ENCODE peak calls at places on chromosomes 5 and 9, in eight cellular contexts. E is HepG2, P is HL-60, A is sigmoid colon, J is breast epithelium, I is GM23338, L is endothelial cell of umbilical vein, G is Panc1. Q is an unnamed sample.
A peak's percentile ranks its signal among the peaks of the same experiment; 100 is the strongest.

GRCh38 chr5:32506809-32507208 is 62.3 kb upstream of the ZFR start:
- DNase-seq in E (no peak), P (no peak), A (peak; percentile 73), J (no peak), I (no peak), L (no peak), G (no peak), Q (no peak)

GRCh38 chr9:117145811-117146490 is 268.9 kb downstream of the ASTN2 start:
- DNase-seq in E (no peak), P (no peak), A (no peak), J (no peak), I (no peak), L (no peak), G (no peak), Q (no peak)

GRCh38 chr5:96517294-96517693 is 84.2 kb upstream of the PCSK1 start:
- DNase-seq in E (no peak), P (no peak), A (no peak), J (no peak), I (no peak), L (peak; percentile 44), G (no peak), Q (no peak)

GRCh38 chr9:107153336-107153735 is 129.7 kb upstream of the RAD23B start:
- DNase-seq in E (no peak), P (no peak), A (no peak), J (no peak), I (no peak), L (no peak), G (no peak), Q (no peak)

GRCh38 chr5:173920866-173921265 is 32.7 kb downstream of the CPEB4 start:
- DNase-seq in E (no peak), P (no peak), A (no peak), J (no peak), I (no peak), L (no peak), G (no peak), Q (no peak)

GRCh38 chr9:137534256-137535119 is 15.7 kb downstream of the PNPLA7 start:
- DNase-seq in E (peak; percentile 81), P (peak; percentile 70), A (no peak), J (no peak), I (peak; percentile 84), L (peak; percentile 71), G (no peak), Q (no peak)

GRCh38 chr5:74294231-74294705 is 346.3 kb downstream of the ENC1 start:
- DNase-seq in E (no peak), P (peak; percentile 31), A (no peak), J (no peak), I (no peak), L (no peak), G (no peak), Q (no peak)

GRCh38 chr5:126594077-126594476 is 942 bp downstream of the ALDH7A1 start:
- DNase-seq in E (no peak), P (no peak), A (no peak), J (no peak), I (peak; percentile 23), L (peak; percentile 25), G (peak; percentile 5), Q (no peak)

GRCh38 chr5:10355071-10355889 is 1.8 kb downstream of the MARCHF6 start:
- DNase-seq in E (no peak), P (no peak), A (no peak), J (no peak), I (no peak), L (peak; percentile 61), G (no peak), Q (no peak)

GRCh38 chr9:94903961-94904421 is 177.5 kb downstream of the AOPEP start:
- DNase-seq in E (no peak), P (no peak), A (no peak), J (no peak), I (no peak), L (no peak), G (no peak), Q (no peak)

GRCh38 chr5:170606939-170607338 is 103.1 kb downstream of the KCNIP1 start:
- DNase-seq in E (no peak), P (no peak), A (no peak), J (no peak), I (no peak), L (no peak), G (no peak), Q (no peak)

GRCh38 chr5:67031689-67032088 is 164.9 kb downstream of the CD180 start:
- DNase-seq in E (no peak), P (no peak), A (no peak), J (no peak), I (no peak), L (no peak), G (no peak), Q (no peak)

GRCh38 chr5:53201746-53202145 is 92.2 kb upstream of the MOCS2 start:
- DNase-seq in E (peak; percentile 4), P (no peak), A (no peak), J (no peak), I (peak; percentile 30), L (no peak), G (no peak), Q (no peak)

GRCh38 chr9:98318041-98318790 is 62.8 kb upstream of the TBC1D2 start:
- DNase-seq in E (no peak), P (no peak), A (no peak), J (no peak), I (no peak), L (no peak), G (no peak), Q (no peak)

GRCh38 chr5:501040-501832 is 23.0 kb downstream of the SLC9A3 start:
- DNase-seq in E (no peak), P (no peak), A (no peak), J (no peak), I (no peak), L (no peak), G (no peak), Q (no peak)

GRCh38 chr5:90134892-90135291 is 274.7 kb downstream of the CETN3 start:
- DNase-seq in E (no peak), P (no peak), A (peak; percentile 87), J (no peak), I (no peak), L (peak; percentile 90), G (no peak), Q (no peak)
- TF ChIP-seq POLR2AphosphoS5 in E (no peak), P (no peak), A (peak; percentile 40), J (no peak), I (no peak), L (no peak), G (no peak), Q (no peak)

GRCh38 chr9:3971391-3972082 is 328.3 kb downstream of the GLIS3 start:
- DNase-seq in E (no peak), P (peak; percentile 39), A (no peak), J (no peak), I (no peak), L (no peak), G (no peak), Q (no peak)
- TF ChIP-seq POLR2AphosphoS5 in E (no peak), P (no peak), A (no peak), J (no peak), I (no peak), L (no peak), G (no peak), Q (no peak)

GRCh38 chr5:147856801-147857200 is 21.7 kb upstream of the SCGB3A2 start:
- DNase-seq in E (no peak), P (no peak), A (no peak), J (no peak), I (no peak), L (no peak), G (no peak), Q (no peak)

GRCh38 chr5:147853372-147853987 is 22.0 kb upstream of the SPINK1 start:
- DNase-seq in E (no peak), P (no peak), A (no peak), J (no peak), I (no peak), L (peak; percentile 16), G (no peak), Q (no peak)

GRCh38 chr5:147854331-147854730 is 22.9 kb upstream of the SPINK1 start:
- DNase-seq in E (no peak), P (no peak), A (no peak), J (no peak), I (no peak), L (no peak), G (no peak), Q (no peak)

GRCh38 chr5:147855774-147856069 is 22.8 kb upstream of the SCGB3A2 start:
- DNase-seq in E (no peak), P (no peak), A (no peak), J (no peak), I (no peak), L (no peak), G (no peak), Q (no peak)

DNA sequence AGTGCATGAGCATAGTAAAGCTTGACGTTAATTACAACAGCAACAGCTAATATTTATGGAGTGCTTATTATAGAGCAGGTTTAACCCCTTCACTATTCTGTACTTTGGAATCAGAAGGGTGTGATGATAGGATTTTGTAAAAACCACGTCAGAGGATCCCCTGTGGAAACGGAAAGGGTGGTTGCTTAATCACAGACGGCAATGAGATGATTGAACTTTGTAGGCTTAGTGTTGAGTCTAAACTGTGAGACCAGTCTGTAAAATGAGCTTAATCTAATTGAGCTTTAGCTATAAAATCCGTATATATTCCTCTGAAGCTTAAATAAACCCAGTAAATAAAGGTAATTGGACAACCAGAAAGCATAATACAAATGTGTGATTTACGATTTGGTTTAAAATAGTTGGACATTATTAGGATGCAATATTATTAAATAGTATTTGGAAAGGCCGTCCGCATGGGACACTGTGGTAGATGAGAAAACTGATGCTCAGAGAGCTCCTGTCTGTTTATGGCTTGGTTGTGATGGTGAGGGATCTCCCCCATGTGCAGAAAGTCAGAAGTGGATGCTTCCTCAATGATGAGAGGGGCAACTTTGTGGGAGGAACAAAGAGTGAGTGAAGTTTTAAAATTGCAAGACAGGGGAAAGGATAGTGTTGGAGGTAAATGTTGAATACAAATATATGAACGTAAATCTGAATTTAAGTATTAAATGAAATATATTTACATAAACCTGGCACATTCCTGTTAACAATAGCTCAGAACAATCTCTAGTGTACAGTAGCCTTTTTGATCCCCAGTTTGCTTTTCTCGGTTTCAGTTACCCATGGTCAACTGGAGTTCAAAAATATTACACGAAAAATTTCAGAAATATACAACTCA is 23.4 kb upstream of the SCGB3A2 start:
- DNase-seq in E (no peak), P (no peak), A (no peak), J (no peak), I (no peak), L (no peak), G (no peak), Q (no peak)
- TF ChIP-seq POLR2AphosphoS5 in E (no peak), P (no peak), A (no peak), J (no peak), I (peak; percentile 7), L (no peak), G (no peak), Q (no peak)

DNA sequence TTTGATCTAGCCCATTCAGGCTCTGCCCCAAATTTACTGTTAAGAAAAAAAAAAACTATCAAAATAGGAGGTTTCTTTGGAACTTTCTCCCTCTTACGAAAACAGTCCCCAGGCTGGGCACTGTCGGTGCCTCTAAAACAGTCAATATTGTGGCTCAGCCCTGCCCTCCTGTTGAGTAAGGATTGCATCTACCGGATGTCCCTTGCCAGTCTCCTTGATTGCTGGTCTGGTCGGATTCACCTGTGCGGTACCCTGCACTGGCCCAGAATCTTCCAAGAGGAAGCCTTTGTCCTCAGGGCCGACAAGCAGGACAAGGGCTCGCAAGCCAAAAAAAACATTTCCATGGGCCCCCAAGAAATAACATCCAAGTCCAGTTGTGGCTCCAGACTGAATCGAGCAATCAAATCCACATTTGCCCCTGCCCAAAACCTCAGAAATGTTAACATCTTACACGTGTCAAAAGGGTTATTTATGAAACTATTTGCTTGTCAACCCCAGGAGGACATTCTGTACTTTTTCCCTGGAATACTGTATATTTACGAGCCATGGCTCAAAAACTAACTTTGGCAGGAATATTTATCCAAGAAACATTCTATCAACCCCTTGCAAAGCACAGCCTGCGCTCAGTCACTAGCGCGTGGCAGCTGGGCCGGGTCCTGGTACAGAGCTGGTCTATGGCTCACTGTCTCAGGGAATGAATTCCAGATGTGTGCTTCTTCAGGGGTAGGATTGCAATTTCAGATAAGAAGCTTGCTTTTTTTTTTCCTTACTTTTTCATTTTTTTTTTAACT is 129.2 kb upstream of the ADRA1B start:
- DNase-seq in E (no peak), P (no peak), A (peak; percentile 92), J (no peak), I (no peak), L (no peak), G (no peak), Q (no peak)
- TF ChIP-seq POLR2AphosphoS5 in E (no peak), P (no peak), A (peak; percentile 69), J (peak; percentile 67), I (no peak), L (no peak), G (no peak), Q (peak; percentile 31)

Q was measured in spleen.